ENCODE peak calls at places on chromosome 4, in five cellular contexts. One of them, this sample, is unnamed. For H3K9me3, the result is how much of the 10 kb centered on the place peaks cover.

GRCh38 chr4:80412322-80412721 is 76.8 kb downstream of the CFAP299 start:
- DNase-seq in CD4-positive, alpha-beta T cell: no peak
- DNase-seq in osteoblast: peak
- DNase-seq in adrenal gland: no peak
- DNase-seq in IMR-90: peak
- DNase-seq in this sample: no peak

GRCh38 chr4:173485164-173485563 is 44.9 kb downstream of the HAND2 start:
- DNase-seq in CD4-positive, alpha-beta T cell: no peak
- DNase-seq in osteoblast: no peak
- DNase-seq in adrenal gland: no peak
- DNase-seq in IMR-90: peak
- DNase-seq in this sample: no peak

GRCh38 chr4:169410839-169411770 is 140.3 kb upstream of the SH3RF1 start:
- DNase-seq in CD4-positive, alpha-beta T cell: peak
- DNase-seq in osteoblast: peak
- DNase-seq in adrenal gland: peak
- DNase-seq in IMR-90: peak
- DNase-seq in this sample: no peak

GRCh38 chr4:3342182-3342854 is 49.5 kb downstream of the RGS12 start:
- DNase-seq in CD4-positive, alpha-beta T cell: no peak
- DNase-seq in osteoblast: peak
- DNase-seq in adrenal gland: no peak
- DNase-seq in IMR-90: peak
- DNase-seq in this sample: no peak

GRCh38 chr4:44070843-44071242 is 377.8 kb downstream of the KCTD8 start:
- DNase-seq in CD4-positive, alpha-beta T cell: no peak
- DNase-seq in osteoblast: no peak
- DNase-seq in adrenal gland: no peak
- DNase-seq in IMR-90: no peak
- DNase-seq in this sample: no peak

GRCh38 chr4:11801466-11802446 is 373.1 kb upstream of the HS3ST1 start:
- DNase-seq in CD4-positive, alpha-beta T cell: no peak
- DNase-seq in osteoblast: no peak
- DNase-seq in adrenal gland: no peak
- DNase-seq in IMR-90: no peak
- DNase-seq in this sample: no peak

GRCh38 chr4:26648260-26648659 is 64.4 kb downstream of the TBC1D19 start:
- DNase-seq in CD4-positive, alpha-beta T cell: no peak
- DNase-seq in osteoblast: no peak
- DNase-seq in adrenal gland: no peak
- DNase-seq in IMR-90: no peak
- DNase-seq in this sample: no peak

GRCh38 chr4:91147067-91147466 is 1019.9 kb downstream of the CCSER1 start:
- DNase-seq in CD4-positive, alpha-beta T cell: no peak
- DNase-seq in osteoblast: no peak
- DNase-seq in adrenal gland: no peak
- DNase-seq in IMR-90: no peak
- DNase-seq in this sample: no peak

GRCh38 chr4:71765349-71765748 is 18.5 kb downstream of the GC start:
- DNase-seq in CD4-positive, alpha-beta T cell: no peak
- DNase-seq in osteoblast: no peak
- DNase-seq in adrenal gland: no peak
- DNase-seq in IMR-90: peak
- DNase-seq in this sample: no peak

GRCh38 chr4:8502836-8503585 is 62.4 kb downstream of the TRMT44 start:
- DNase-seq in CD4-positive, alpha-beta T cell: no peak
- DNase-seq in osteoblast: peak
- DNase-seq in adrenal gland: no peak
- DNase-seq in IMR-90: no peak
- DNase-seq in this sample: no peak

GRCh38 chr4:85747871-85748491 is 273.0 kb downstream of the ARHGAP24 start:
- DNase-seq in CD4-positive, alpha-beta T cell: no peak
- DNase-seq in osteoblast: peak
- DNase-seq in adrenal gland: peak
- DNase-seq in IMR-90: peak
- DNase-seq in this sample: peak

GRCh38 chr4:82761249-82761648 is 37.3 kb downstream of the SCD5 start:
- DNase-seq in CD4-positive, alpha-beta T cell: no peak
- DNase-seq in osteoblast: no peak
- DNase-seq in adrenal gland: no peak
- DNase-seq in IMR-90: no peak
- DNase-seq in this sample: no peak

GRCh38 chr4:53785996-53786395 is 194.7 kb upstream of the LNX1 start:
- DNase-seq in CD4-positive, alpha-beta T cell: no peak
- DNase-seq in osteoblast: no peak
- DNase-seq in adrenal gland: no peak
- DNase-seq in IMR-90: peak
- DNase-seq in this sample: no peak

GRCh38 chr4:1249731-1250526 is 999 bp upstream of the CTBP1 start:
- DNase-seq in CD4-positive, alpha-beta T cell: peak
- DNase-seq in osteoblast: peak
- DNase-seq in adrenal gland: peak
- DNase-seq in IMR-90: no peak
- DNase-seq in this sample: no peak

GRCh38 chr4:2357821-2358745 is 60.4 kb downstream of the ZFYVE28 start:
- DNase-seq in CD4-positive, alpha-beta T cell: no peak
- DNase-seq in osteoblast: peak
- DNase-seq in adrenal gland: no peak
- DNase-seq in IMR-90: no peak
- DNase-seq in this sample: no peak

GRCh38 chr4:159069922-159070321 is 33.0 kb upstream of the RAPGEF2 start:
- DNase-seq in CD4-positive, alpha-beta T cell: no peak
- DNase-seq in osteoblast: peak
- DNase-seq in adrenal gland: no peak
- DNase-seq in IMR-90: peak
- DNase-seq in this sample: no peak
- H3K27ac ChIP-seq in CD4-positive, alpha-beta T cell: no peak
- H3K27ac ChIP-seq in osteoblast: peak
- H3K27ac ChIP-seq in adrenal gland: no peak
- H3K27ac ChIP-seq in IMR-90: no peak
- H3K27ac ChIP-seq in this sample: no peak

GRCh38 chr4:187184513-187184912 is 460.9 kb upstream of the FAT1 start:
- DNase-seq in CD4-positive, alpha-beta T cell: no peak
- DNase-seq in osteoblast: no peak
- DNase-seq in adrenal gland: no peak
- DNase-seq in IMR-90: no peak
- DNase-seq in this sample: no peak
- H3K9me3 ChIP-seq in CD4-positive, alpha-beta T cell: under half
- H3K9me3 ChIP-seq in osteoblast: under half
- H3K9me3 ChIP-seq in adrenal gland: under half
- H3K9me3 ChIP-seq in IMR-90: under half
- H3K9me3 ChIP-seq in this sample: under half

GRCh38 chr4:37903901-37904300 is 13.0 kb downstream of the TBC1D1 start:
- DNase-seq in CD4-positive, alpha-beta T cell: no peak
- DNase-seq in osteoblast: no peak
- DNase-seq in adrenal gland: no peak
- DNase-seq in IMR-90: no peak
- DNase-seq in this sample: no peak
- TF ChIP-seq CTCF in CD4-positive, alpha-beta T cell: no peak
- TF ChIP-seq CTCF in osteoblast: no peak
- TF ChIP-seq CTCF in adrenal gland: no peak
- TF ChIP-seq CTCF in IMR-90: no peak
- TF ChIP-seq CTCF in this sample: no peak

GRCh38 chr4:40915318-40916217 is 165.8 kb downstream of the NSUN7 start:
- DNase-seq in CD4-positive, alpha-beta T cell: no peak
- DNase-seq in osteoblast: peak
- DNase-seq in adrenal gland: no peak
- DNase-seq in IMR-90: peak
- DNase-seq in this sample: no peak
- H3K27ac ChIP-seq in CD4-positive, alpha-beta T cell: no peak
- H3K27ac ChIP-seq in osteoblast: peak
- H3K27ac ChIP-seq in adrenal gland: no peak
- H3K27ac ChIP-seq in IMR-90: no peak
- H3K27ac ChIP-seq in this sample: no peak

DNA sequence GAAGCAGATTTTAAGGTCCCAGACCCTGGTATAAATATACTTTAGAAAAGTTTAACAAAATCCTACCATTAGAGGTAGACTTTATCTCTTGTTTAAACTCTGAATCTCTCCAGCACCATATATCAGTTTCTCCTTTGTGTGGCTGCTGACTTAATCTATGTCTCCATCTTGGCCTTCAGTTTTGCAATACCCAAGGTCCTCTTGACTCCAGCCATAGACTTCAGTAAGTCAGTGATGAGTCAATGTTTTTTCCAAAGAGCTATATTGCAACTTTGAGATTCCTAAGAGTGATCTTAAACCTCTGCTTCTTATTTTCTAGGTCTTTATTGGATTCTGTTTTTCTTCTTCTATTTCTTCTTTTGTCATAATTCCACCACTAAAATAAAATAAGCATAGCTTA is 50.8 kb upstream of the ADGRL3 start:
- DNase-seq in CD4-positive, alpha-beta T cell: no peak
- DNase-seq in osteoblast: no peak
- DNase-seq in adrenal gland: no peak
- DNase-seq in IMR-90: peak
- DNase-seq in this sample: no peak
- H3K9me3 ChIP-seq in CD4-positive, alpha-beta T cell: under half
- H3K9me3 ChIP-seq in osteoblast: under half
- H3K9me3 ChIP-seq in adrenal gland: under half
- H3K9me3 ChIP-seq in IMR-90: under half
- H3K9me3 ChIP-seq in this sample: under half

GRCh38 chr4:147846318-147847135 is 114.6 kb downstream of the ARHGAP10 start:
- DNase-seq in CD4-positive, alpha-beta T cell: no peak
- DNase-seq in osteoblast: no peak
- DNase-seq in adrenal gland: no peak
- DNase-seq in IMR-90: no peak
- DNase-seq in this sample: no peak

GRCh38 chr4:147840846-147841732 is 109.2 kb downstream of the ARHGAP10 start:
- DNase-seq in CD4-positive, alpha-beta T cell: no peak
- DNase-seq in osteoblast: no peak
- DNase-seq in adrenal gland: no peak
- DNase-seq in IMR-90: no peak
- DNase-seq in this sample: no peak

GRCh38 chr4:147839651-147840050 is 107.8 kb downstream of the ARHGAP10 start:
- DNase-seq in CD4-positive, alpha-beta T cell: no peak
- DNase-seq in osteoblast: no peak
- DNase-seq in adrenal gland: no peak
- DNase-seq in IMR-90: no peak
- DNase-seq in this sample: no peak

GRCh38 chr4:147842573-147842972 is 110.7 kb downstream of the ARHGAP10 start:
- DNase-seq in CD4-positive, alpha-beta T cell: no peak
- DNase-seq in osteoblast: peak
- DNase-seq in adrenal gland: no peak
- DNase-seq in IMR-90: peak
- DNase-seq in this sample: no peak

GRCh38 chr4:147843162-147843561 is 111.3 kb downstream of the ARHGAP10 start:
- DNase-seq in CD4-positive, alpha-beta T cell: no peak
- DNase-seq in osteoblast: no peak
- DNase-seq in adrenal gland: no peak
- DNase-seq in IMR-90: no peak
- DNase-seq in this sample: no peak
- TF ChIP-seq CTCF in CD4-positive, alpha-beta T cell: no peak
- TF ChIP-seq CTCF in osteoblast: no peak
- TF ChIP-seq CTCF in adrenal gland: no peak
- TF ChIP-seq CTCF in IMR-90: no peak
- TF ChIP-seq CTCF in this sample: no peak

GRCh38 chr4:151013944-151014343 is 1.1 kb downstream of the LRBA start:
- DNase-seq in CD4-positive, alpha-beta T cell: no peak
- DNase-seq in osteoblast: no peak
- DNase-seq in adrenal gland: no peak
- DNase-seq in IMR-90: no peak
- DNase-seq in this sample: no peak
- H3K27ac ChIP-seq in CD4-positive, alpha-beta T cell: no peak
- H3K27ac ChIP-seq in osteoblast: no peak
- H3K27ac ChIP-seq in adrenal gland: no peak
- H3K27ac ChIP-seq in IMR-90: no peak
- H3K27ac ChIP-seq in this sample: peak

This sample was measured in tibial nerve.